ENCODE peak calls at places on chromosomes 5 and 9, in eight cellular contexts. Y is cardiac muscle cell, N is spleen, X is HepG2, E is A549, M is PC-3, L is OCI-LY7, G is uterus. P is an unnamed sample.

GRCh38 chr5:44983006-44983405 is 174.3 kb downstream of the MRPS30 start:
- DNase-seq in Y (no peak), N (no peak), X (no peak), E (no peak), M (no peak), L (peak; percentile 8), G (no peak), P (no peak)

GRCh38 chr9:75658301-75658919 is 232.1 kb upstream of the PCSK5 start:
- DNase-seq in Y (no peak), N (no peak), X (no peak), E (no peak), M (no peak), L (no peak), G (no peak), P (no peak)

GRCh38 chr9:135218331-135219225 is 131.1 kb downstream of the OLFM1 start:
- DNase-seq in Y (no peak), N (peak; percentile 45), X (no peak), E (no peak), M (no peak), L (no peak), G (peak; percentile 20), P (no peak)

GRCh38 chr5:43852276-43852675 is 249.3 kb downstream of the NNT start:
- DNase-seq in Y (peak; percentile 13), N (no peak), X (no peak), E (no peak), M (no peak), L (no peak), G (no peak), P (no peak)

GRCh38 chr9:105280730-105281129 is 36.3 kb downstream of the SLC44A1 start:
- DNase-seq in Y (no peak), N (no peak), X (peak; percentile 32), E (no peak), M (peak; percentile 45), L (no peak), G (no peak), P (no peak)

GRCh38 chr5:142561029-142561428 is 124.9 kb downstream of the FGF1 start:
- DNase-seq in Y (no peak), N (no peak), X (no peak), E (no peak), M (no peak), L (no peak), G (no peak), P (no peak)

GRCh38 chr5:168879929-168880328 is 300.8 kb upstream of the PANK3 start:
- DNase-seq in Y (no peak), N (no peak), X (no peak), E (no peak), M (no peak), L (peak; percentile 74), G (no peak), P (no peak)

GRCh38 chr9:34086889-34087288 is 38.2 kb upstream of the UBAP2 start:
- DNase-seq in Y (no peak), N (peak; percentile 22), X (no peak), E (no peak), M (no peak), L (no peak), G (no peak), P (no peak)

GRCh38 chr5:132419517-132420468 is 50.3 kb downstream of the SLC22A5 start:
- DNase-seq in Y (peak; percentile 81), N (peak; percentile 91), X (peak; percentile 54), E (peak; percentile 88), M (peak; percentile 68), L (peak; percentile 82), G (peak; percentile 73), P (peak; percentile 76)

GRCh38 chr5:172760136-172760535 is 10.9 kb downstream of the DUSP1 start:
- DNase-seq in Y (no peak), N (no peak), X (no peak), E (no peak), M (no peak), L (no peak), G (no peak), P (no peak)

GRCh38 chr5:172757394-172758010 is 13.5 kb downstream of the DUSP1 start:
- DNase-seq in Y (no peak), N (peak; percentile 69), X (no peak), E (no peak), M (no peak), L (no peak), G (no peak), P (no peak)

GRCh38 chr5:172756764-172757393 is 14.1 kb downstream of the DUSP1 start:
- DNase-seq in Y (no peak), N (peak; percentile 44), X (no peak), E (no peak), M (no peak), L (no peak), G (no peak), P (no peak)

GRCh38 chr5:172758836-172759149 is 12.2 kb downstream of the DUSP1 start:
- DNase-seq in Y (no peak), N (no peak), X (no peak), E (no peak), M (no peak), L (no peak), G (no peak), P (no peak)

DNA sequence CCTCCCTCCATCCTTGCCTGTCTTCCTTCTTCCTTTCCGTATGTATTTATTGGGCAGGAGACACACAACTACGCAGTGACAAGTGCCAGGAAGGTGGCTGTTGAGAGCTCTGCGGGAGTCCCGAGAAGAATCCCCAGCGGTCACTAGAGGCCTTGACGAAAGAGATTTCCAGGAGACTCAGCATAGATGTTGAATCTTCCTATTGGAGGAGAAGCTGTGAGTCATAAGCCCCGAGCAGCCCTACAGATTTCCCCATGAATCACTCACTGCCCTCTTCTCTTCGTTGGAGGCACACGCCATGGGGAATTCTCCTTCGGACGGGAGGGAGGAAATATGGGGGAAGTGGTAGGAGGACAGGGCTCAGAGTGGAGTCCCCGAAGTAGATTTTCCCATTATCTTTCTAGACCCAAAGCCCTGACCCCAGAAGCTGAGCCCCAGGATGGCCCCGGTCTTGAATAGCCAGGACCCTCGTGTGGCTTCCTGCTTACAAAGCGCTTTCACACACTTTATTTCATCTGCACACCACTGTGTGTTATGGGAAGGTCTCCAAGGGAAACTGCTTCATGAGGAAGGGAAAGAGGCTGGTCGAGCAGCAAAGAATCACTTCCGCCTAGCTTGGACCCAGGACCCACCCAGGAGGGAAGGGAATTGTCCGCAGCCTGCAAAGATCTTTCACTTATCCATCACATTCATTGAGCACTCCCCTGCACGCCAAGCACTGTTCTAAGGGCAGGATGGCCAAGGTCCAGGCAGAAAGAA is 12.7 kb downstream of the DUSP1 start:
- DNase-seq in Y (no peak), N (peak; percentile 36), X (no peak), E (peak; percentile 91), M (peak; percentile 73), L (no peak), G (peak; percentile 62), P (no peak)
- H3K4me3 ChIP-seq in Y (no peak overlapping the region), N (no peak overlapping the region), X (no peak overlapping the region), E (no peak overlapping the region), M (no peak overlapping the region), L (no peak overlapping the region), G (no peak overlapping the region), P (no peak overlapping the region)

GRCh38 chr5:109411175-109411514 is 1.4 kb upstream of the PJA2 start:
- DNase-seq in Y (no peak), N (no peak), X (no peak), E (no peak), M (no peak), L (no peak), G (no peak), P (no peak)

GRCh38 chr5:109409061-109409843 is 522 bp downstream of the PJA2 start:
- DNase-seq in Y (peak; percentile 71), N (peak; percentile 95), X (peak; percentile 49), E (peak; percentile 67), M (peak; percentile 56), L (peak; percentile 79), G (peak; percentile 66), P (peak; percentile 91)

GRCh38 chr5:109411627-109412026 is 1.9 kb upstream of the PJA2 start:
- DNase-seq in Y (no peak), N (no peak), X (no peak), E (peak; percentile 15), M (peak; percentile 73), L (no peak), G (no peak), P (no peak)

GRCh38 chr5:109409844-109410388 is at the start of gene PJA2:
- DNase-seq in Y (peak; percentile 100), N (peak; percentile 99), X (peak; percentile 99), E (peak; percentile 98), M (peak; percentile 99), L (peak; percentile 99), G (peak; percentile 100), P (peak; percentile 95)

DNA sequence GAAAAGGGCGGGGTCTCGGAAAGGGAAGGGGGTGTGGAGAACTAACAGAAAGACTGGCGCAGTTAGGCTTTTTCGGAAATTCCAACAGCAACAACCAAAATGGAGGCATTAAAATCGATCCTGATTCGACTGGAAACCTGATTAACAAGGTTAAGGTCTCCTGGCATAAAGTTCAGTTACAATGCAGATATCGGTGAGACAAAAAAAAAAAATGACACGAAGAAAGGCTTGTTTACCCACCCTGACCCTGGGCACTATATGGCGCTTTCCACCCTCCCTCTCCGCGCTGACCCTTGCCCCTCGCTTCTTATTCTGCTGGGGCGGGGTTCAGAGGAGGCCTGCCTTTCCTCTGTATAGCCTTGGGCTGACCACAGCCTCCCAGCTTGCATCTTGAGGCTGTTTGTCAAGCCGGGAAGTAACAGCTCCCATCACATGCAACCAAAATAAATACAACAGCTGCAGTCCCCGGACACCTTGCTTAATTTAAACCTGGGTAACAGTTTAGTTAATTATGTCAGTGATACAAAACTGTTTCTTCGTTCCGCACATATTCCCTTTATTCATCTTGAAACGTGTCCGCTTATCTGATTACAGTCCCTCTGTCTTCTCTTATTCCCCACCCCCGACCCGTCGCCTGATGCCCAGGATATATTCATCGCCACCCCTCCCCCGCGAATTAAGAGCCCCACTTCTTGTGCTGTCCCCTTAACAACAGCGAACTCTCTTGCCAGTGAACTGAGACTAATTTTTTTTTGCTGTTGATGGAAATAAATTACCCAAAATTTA is 808 bp upstream of the PJA2 start:
- DNase-seq in Y (peak; percentile 86), N (peak; percentile 93), X (no peak), E (peak; percentile 43), M (peak; percentile 67), L (peak; percentile 61), G (peak; percentile 85), P (no peak)
- H3K4me1 ChIP-seq in Y (peaks cover 41% of the 10 kb centered on the region), N (peaks cover 53% of the 10 kb centered on the region), X (peaks cover 55% of the 10 kb centered on the region), E (peaks cover 34% of the 10 kb centered on the region), M (peaks cover 28% of the 10 kb centered on the region), L (peaks cover 28% of the 10 kb centered on the region), G (peaks cover 17% of the 10 kb centered on the region), P (peaks cover 34% of the 10 kb centered on the region)

GRCh38 chr9:125183054-125183453 is 6.5 kb downstream of the PPP6C start:
- DNase-seq in Y (no peak), N (no peak), X (no peak), E (no peak), M (no peak), L (no peak), G (no peak), P (no peak)
- H3K9me3 ChIP-seq in Y (no peaks in the 10 kb centered on the region), N (no peaks in the 10 kb centered on the region), X (no peaks in the 10 kb centered on the region), E (no peaks in the 10 kb centered on the region), M (no peaks in the 10 kb centered on the region), L (peaks cover 9% of the 10 kb centered on the region), G (no peaks in the 10 kb centered on the region), P (no peaks in the 10 kb centered on the region)

DNA sequence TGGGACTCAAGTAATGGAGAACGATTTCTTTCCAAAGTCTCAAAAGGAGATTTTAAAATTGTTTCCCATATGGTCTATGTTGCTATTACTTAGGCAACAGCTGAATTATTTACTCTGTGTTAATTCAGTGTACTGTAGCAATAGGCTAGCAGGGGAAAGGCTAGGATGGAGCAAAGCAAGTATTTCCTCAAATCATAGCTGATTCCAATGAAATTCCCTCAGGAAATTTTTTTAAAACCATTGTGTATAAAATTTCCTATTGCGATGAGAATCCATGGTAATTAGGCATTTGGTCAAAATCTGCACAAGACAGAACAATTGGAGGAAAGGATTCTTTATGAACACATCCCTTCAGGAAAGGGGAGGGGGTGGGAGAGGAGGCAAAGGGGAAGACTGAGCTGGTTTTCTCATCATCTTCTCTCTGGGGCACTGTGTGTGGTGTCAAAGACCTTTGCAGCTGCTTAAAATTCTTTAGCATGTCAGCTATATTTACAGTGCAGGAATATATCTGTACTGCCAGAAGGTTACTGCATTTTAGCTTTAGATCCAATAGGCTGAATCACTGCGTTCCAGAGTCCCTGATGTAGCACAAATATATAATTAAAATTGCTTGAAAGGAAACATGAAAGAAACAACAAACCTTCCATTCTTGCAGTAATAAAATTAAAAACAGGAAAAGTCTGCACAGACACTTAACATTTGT is 95.3 kb downstream of the ZNF608 start:
- DNase-seq in Y (no peak), N (no peak), X (no peak), E (no peak), M (no peak), L (peak; percentile 21), G (no peak), P (no peak)
- H3K4me3 ChIP-seq in Y (peak overlapping the region; percentile 13), N (peak overlapping the region; percentile 53), X (peak overlapping the region; percentile 31), E (peak overlapping the region; percentile 52), M (peak overlapping the region; percentile 69), L (peak overlapping the region; percentile 69), G (no peak overlapping the region), P (no peak overlapping the region)

P was measured in CD4-positive, CD25-positive, alpha-beta regulatory T cell.